ENCODE peak calls at places on chromosomes 11 and 22, in nine cellular contexts. One of them, this sample, is unnamed.

GRCh38 chr11:101354801-101355200 is 225.2 kb upstream of the PGR start:
- DNase-seq in PC-9: no peak
- DNase-seq in astrocyte of the spinal cord: no peak
- DNase-seq in left ventricle myocardium inferior: no peak
- DNase-seq in AG04450: no peak
- DNase-seq in right atrium auricular region: no peak
- DNase-seq in brain microvascular endothelial cell: no peak
- DNase-seq in dorsolateral prefrontal cortex: no peak
- DNase-seq in AG10803: no peak
- DNase-seq in this sample: no peak

GRCh38 chr11:77557553-77557952 is 32.2 kb upstream of the AQP11 start:
- DNase-seq in AG04450: no peak
- DNase-seq in dorsolateral prefrontal cortex: no peak
- DNase-seq in AG10803: no peak
- DNase-seq in right atrium auricular region: no peak
- DNase-seq in left ventricle myocardium inferior: no peak
- DNase-seq in PC-9: peak
- DNase-seq in brain microvascular endothelial cell: peak
- DNase-seq in astrocyte of the spinal cord: peak
- DNase-seq in this sample: no peak

GRCh38 chr11:2890466-2891241 is 5.1 kb upstream of the CDKN1C start:
- DNase-seq in dorsolateral prefrontal cortex: no peak
- DNase-seq in PC-9: no peak
- DNase-seq in AG04450: no peak
- DNase-seq in astrocyte of the spinal cord: peak
- DNase-seq in left ventricle myocardium inferior: peak
- DNase-seq in right atrium auricular region: no peak
- DNase-seq in brain microvascular endothelial cell: no peak
- DNase-seq in AG10803: no peak
- DNase-seq in this sample: no peak

GRCh38 chr11:46105902-46106301 is 15.4 kb downstream of the PHF21A start:
- DNase-seq in brain microvascular endothelial cell: no peak
- DNase-seq in left ventricle myocardium inferior: no peak
- DNase-seq in PC-9: no peak
- DNase-seq in AG04450: no peak
- DNase-seq in right atrium auricular region: no peak
- DNase-seq in AG10803: no peak
- DNase-seq in dorsolateral prefrontal cortex: no peak
- DNase-seq in astrocyte of the spinal cord: no peak
- DNase-seq in this sample: no peak

GRCh38 chr11:12198261-12198925 is 88.0 kb downstream of the MICAL2 start:
- DNase-seq in astrocyte of the spinal cord: no peak
- DNase-seq in PC-9: no peak
- DNase-seq in AG10803: no peak
- DNase-seq in right atrium auricular region: no peak
- DNase-seq in brain microvascular endothelial cell: no peak
- DNase-seq in left ventricle myocardium inferior: no peak
- DNase-seq in AG04450: no peak
- DNase-seq in dorsolateral prefrontal cortex: no peak
- DNase-seq in this sample: no peak

GRCh38 chr22:40240671-40241070 is 62.9 kb downstream of the TNRC6B start:
- DNase-seq in astrocyte of the spinal cord: no peak
- DNase-seq in left ventricle myocardium inferior: no peak
- DNase-seq in dorsolateral prefrontal cortex: no peak
- DNase-seq in AG10803: no peak
- DNase-seq in brain microvascular endothelial cell: no peak
- DNase-seq in right atrium auricular region: no peak
- DNase-seq in AG04450: no peak
- DNase-seq in PC-9: peak
- DNase-seq in this sample: no peak

GRCh38 chr11:43360361-43361032 is 1.8 kb downstream of the TTC17 start:
- DNase-seq in AG10803: peak
- DNase-seq in right atrium auricular region: no peak
- DNase-seq in astrocyte of the spinal cord: no peak
- DNase-seq in left ventricle myocardium inferior: no peak
- DNase-seq in AG04450: no peak
- DNase-seq in brain microvascular endothelial cell: no peak
- DNase-seq in PC-9: no peak
- DNase-seq in dorsolateral prefrontal cortex: no peak
- DNase-seq in this sample: peak

GRCh38 chr11:65764434-65764833 is 16.3 kb downstream of the AP5B1 start:
- DNase-seq in astrocyte of the spinal cord: no peak
- DNase-seq in dorsolateral prefrontal cortex: no peak
- DNase-seq in right atrium auricular region: no peak
- DNase-seq in left ventricle myocardium inferior: no peak
- DNase-seq in brain microvascular endothelial cell: no peak
- DNase-seq in PC-9: no peak
- DNase-seq in AG10803: no peak
- DNase-seq in AG04450: no peak
- DNase-seq in this sample: no peak

GRCh38 chr11:61834278-61835004 is 6.3 kb downstream of the FADS2 start:
- DNase-seq in astrocyte of the spinal cord: peak
- DNase-seq in brain microvascular endothelial cell: peak
- DNase-seq in AG10803: peak
- DNase-seq in left ventricle myocardium inferior: peak
- DNase-seq in right atrium auricular region: peak
- DNase-seq in AG04450: no peak
- DNase-seq in dorsolateral prefrontal cortex: peak
- DNase-seq in PC-9: peak
- DNase-seq in this sample: peak

GRCh38 chr22:24703101-24703500 is 71.4 kb downstream of the PIWIL3 start:
- DNase-seq in brain microvascular endothelial cell: no peak
- DNase-seq in PC-9: no peak
- DNase-seq in dorsolateral prefrontal cortex: no peak
- DNase-seq in AG10803: no peak
- DNase-seq in right atrium auricular region: no peak
- DNase-seq in left ventricle myocardium inferior: peak
- DNase-seq in astrocyte of the spinal cord: no peak
- DNase-seq in AG04450: peak
- DNase-seq in this sample: no peak

GRCh38 chr11:35787626-35788025 is 125.1 kb downstream of the TRIM44 start:
- DNase-seq in dorsolateral prefrontal cortex: no peak
- DNase-seq in left ventricle myocardium inferior: no peak
- DNase-seq in AG10803: peak
- DNase-seq in astrocyte of the spinal cord: peak
- DNase-seq in AG04450: no peak
- DNase-seq in PC-9: no peak
- DNase-seq in right atrium auricular region: no peak
- DNase-seq in brain microvascular endothelial cell: no peak
- DNase-seq in this sample: no peak

GRCh38 chr11:34644669-34645406 is 23.9 kb downstream of the EHF start:
- DNase-seq in PC-9: peak
- DNase-seq in brain microvascular endothelial cell: peak
- DNase-seq in dorsolateral prefrontal cortex: no peak
- DNase-seq in AG10803: peak
- DNase-seq in right atrium auricular region: no peak
- DNase-seq in AG04450: peak
- DNase-seq in left ventricle myocardium inferior: no peak
- DNase-seq in astrocyte of the spinal cord: peak
- DNase-seq in this sample: peak

GRCh38 chr22:49291781-49292180 is 535.9 kb downstream of the BRD1 start:
- DNase-seq in PC-9: no peak
- DNase-seq in astrocyte of the spinal cord: no peak
- DNase-seq in AG10803: no peak
- DNase-seq in AG04450: no peak
- DNase-seq in left ventricle myocardium inferior: no peak
- DNase-seq in right atrium auricular region: no peak
- DNase-seq in brain microvascular endothelial cell: no peak
- DNase-seq in dorsolateral prefrontal cortex: no peak
- DNase-seq in this sample: no peak

GRCh38 chr11:39732002-39732401 is 1727.5 kb downstream of the LRRC4C start:
- DNase-seq in astrocyte of the spinal cord: no peak
- DNase-seq in left ventricle myocardium inferior: no peak
- DNase-seq in PC-9: no peak
- DNase-seq in brain microvascular endothelial cell: no peak
- DNase-seq in dorsolateral prefrontal cortex: no peak
- DNase-seq in AG10803: no peak
- DNase-seq in AG04450: no peak
- DNase-seq in right atrium auricular region: no peak
- DNase-seq in this sample: no peak

GRCh38 chr11:114562166-114562916 is 2.7 kb upstream of the NXPE1 start:
- DNase-seq in PC-9: no peak
- DNase-seq in AG10803: peak
- DNase-seq in astrocyte of the spinal cord: peak
- DNase-seq in right atrium auricular region: no peak
- DNase-seq in left ventricle myocardium inferior: no peak
- DNase-seq in AG04450: no peak
- DNase-seq in dorsolateral prefrontal cortex: no peak
- DNase-seq in brain microvascular endothelial cell: no peak
- DNase-seq in this sample: peak

GRCh38 chr11:8834379-8834778 is 76.6 kb upstream of the AKIP1 start:
- DNase-seq in brain microvascular endothelial cell: no peak
- DNase-seq in AG04450: no peak
- DNase-seq in left ventricle myocardium inferior: no peak
- DNase-seq in dorsolateral prefrontal cortex: no peak
- DNase-seq in astrocyte of the spinal cord: no peak
- DNase-seq in AG10803: peak
- DNase-seq in PC-9: no peak
- DNase-seq in right atrium auricular region: no peak
- DNase-seq in this sample: no peak
- TF ChIP-seq CTCF in brain microvascular endothelial cell: peak
- TF ChIP-seq CTCF in AG04450: no peak
- TF ChIP-seq CTCF in left ventricle myocardium inferior: no peak
- TF ChIP-seq CTCF in dorsolateral prefrontal cortex: no peak
- TF ChIP-seq CTCF in astrocyte of the spinal cord: no peak
- TF ChIP-seq CTCF in AG10803: no peak
- TF ChIP-seq CTCF in PC-9: no peak
- TF ChIP-seq CTCF in right atrium auricular region: no peak
- TF ChIP-seq CTCF in this sample: no peak

GRCh38 chr11:63764712-63765631 is 3.6 kb downstream of the ZFTA start:
- DNase-seq in astrocyte of the spinal cord: no peak
- DNase-seq in PC-9: no peak
- DNase-seq in brain microvascular endothelial cell: no peak
- DNase-seq in left ventricle myocardium inferior: no peak
- DNase-seq in AG10803: no peak
- DNase-seq in AG04450: no peak
- DNase-seq in right atrium auricular region: no peak
- DNase-seq in dorsolateral prefrontal cortex: no peak
- DNase-seq in this sample: no peak
- H3K4me3 ChIP-seq in astrocyte of the spinal cord: no peak
- H3K4me3 ChIP-seq in PC-9: no peak
- H3K4me3 ChIP-seq in brain microvascular endothelial cell: no peak
- H3K4me3 ChIP-seq in left ventricle myocardium inferior: no peak
- H3K4me3 ChIP-seq in AG10803: no peak
- H3K4me3 ChIP-seq in AG04450: no peak
- H3K4me3 ChIP-seq in right atrium auricular region: no peak
- H3K4me3 ChIP-seq in dorsolateral prefrontal cortex: no peak
- H3K4me3 ChIP-seq in this sample: no peak

GRCh38 chr22:31138126-31138525 is 2.2 kb downstream of the PLA2G3 start:
- DNase-seq in AG04450: no peak
- DNase-seq in brain microvascular endothelial cell: no peak
- DNase-seq in right atrium auricular region: no peak
- DNase-seq in AG10803: no peak
- DNase-seq in astrocyte of the spinal cord: no peak
- DNase-seq in left ventricle myocardium inferior: no peak
- DNase-seq in PC-9: no peak
- DNase-seq in dorsolateral prefrontal cortex: no peak
- DNase-seq in this sample: no peak

GRCh38 chr22:31140746-31141145 is 438 bp upstream of the PLA2G3 start:
- DNase-seq in astrocyte of the spinal cord: no peak
- DNase-seq in left ventricle myocardium inferior: no peak
- DNase-seq in PC-9: no peak
- DNase-seq in AG10803: no peak
- DNase-seq in dorsolateral prefrontal cortex: no peak
- DNase-seq in AG04450: no peak
- DNase-seq in right atrium auricular region: no peak
- DNase-seq in brain microvascular endothelial cell: no peak
- DNase-seq in this sample: no peak

GRCh38 chr22:31139066-31139465 is 1.2 kb downstream of the PLA2G3 start:
- DNase-seq in PC-9: no peak
- DNase-seq in AG04450: no peak
- DNase-seq in right atrium auricular region: no peak
- DNase-seq in AG10803: no peak
- DNase-seq in dorsolateral prefrontal cortex: no peak
- DNase-seq in left ventricle myocardium inferior: no peak
- DNase-seq in brain microvascular endothelial cell: no peak
- DNase-seq in astrocyte of the spinal cord: no peak
- DNase-seq in this sample: no peak

GRCh38 chr22:31141551-31141950 is 1.2 kb upstream of the PLA2G3 start:
- DNase-seq in dorsolateral prefrontal cortex: no peak
- DNase-seq in astrocyte of the spinal cord: no peak
- DNase-seq in AG10803: no peak
- DNase-seq in PC-9: no peak
- DNase-seq in left ventricle myocardium inferior: no peak
- DNase-seq in brain microvascular endothelial cell: no peak
- DNase-seq in AG04450: no peak
- DNase-seq in right atrium auricular region: no peak
- DNase-seq in this sample: no peak

GRCh38 chr22:31139866-31140716 is at the start of gene PLA2G3:
- DNase-seq in right atrium auricular region: no peak
- DNase-seq in AG04450: no peak
- DNase-seq in left ventricle myocardium inferior: no peak
- DNase-seq in dorsolateral prefrontal cortex: no peak
- DNase-seq in brain microvascular endothelial cell: peak
- DNase-seq in AG10803: no peak
- DNase-seq in PC-9: peak
- DNase-seq in astrocyte of the spinal cord: peak
- DNase-seq in this sample: peak
- TF ChIP-seq CTCF in right atrium auricular region: no peak
- TF ChIP-seq CTCF in AG04450: peak
- TF ChIP-seq CTCF in left ventricle myocardium inferior: no peak
- TF ChIP-seq CTCF in dorsolateral prefrontal cortex: no peak
- TF ChIP-seq CTCF in brain microvascular endothelial cell: peak
- TF ChIP-seq CTCF in AG10803: no peak
- TF ChIP-seq CTCF in PC-9: no peak
- TF ChIP-seq CTCF in astrocyte of the spinal cord: peak
- TF ChIP-seq CTCF in this sample: peak

GRCh38 chr22:50473088-50473487 is 1.7 kb downstream of the SBF1 start:
- DNase-seq in AG10803: no peak
- DNase-seq in dorsolateral prefrontal cortex: no peak
- DNase-seq in astrocyte of the spinal cord: no peak
- DNase-seq in AG04450: no peak
- DNase-seq in brain microvascular endothelial cell: no peak
- DNase-seq in PC-9: no peak
- DNase-seq in right atrium auricular region: no peak
- DNase-seq in left ventricle myocardium inferior: no peak
- DNase-seq in this sample: no peak
- H3K4me3 ChIP-seq in AG10803: peak
- H3K4me3 ChIP-seq in dorsolateral prefrontal cortex: peak
- H3K4me3 ChIP-seq in astrocyte of the spinal cord: no peak
- H3K4me3 ChIP-seq in AG04450: peak
- H3K4me3 ChIP-seq in brain microvascular endothelial cell: no peak
- H3K4me3 ChIP-seq in PC-9: peak
- H3K4me3 ChIP-seq in right atrium auricular region: no peak
- H3K4me3 ChIP-seq in left ventricle myocardium inferior: peak
- H3K4me3 ChIP-seq in this sample: peak